ENCODE peak calls at places on chromosomes 5 and 9, in five cellular contexts. D is DND-41, G is psoas muscle, S is foreskin fibroblast, C is GM12865. E is an unnamed sample.

GRCh38 chr5:35197351-35197750 is 32.9 kb downstream of the PRLR start:
- DNase-seq in C (no peak), S (no peak), G (no peak), D (no peak), E (no peak)

GRCh38 chr5:171494452-171495121 is 75.1 kb downstream of the FGF18 start:
- DNase-seq in S (peak; percentile 91), D (no peak), C (no peak), G (peak; percentile 71), E (no peak)

GRCh38 chr9:3528466-3528865 is 2.7 kb upstream of the RFX3 start:
- DNase-seq in C (peak; percentile 91), G (no peak), D (peak; percentile 8), S (no peak), E (no peak)

GRCh38 chr9:3043369-3043768 is 199.5 kb upstream of the PUM3 start:
- DNase-seq in G (no peak), S (peak; percentile 34), D (no peak), C (no peak), E (no peak)

GRCh38 chr5:73774924-73775323 is 148.9 kb downstream of the ARHGEF28 start:
- DNase-seq in G (no peak), C (no peak), D (no peak), S (no peak), E (no peak)

GRCh38 chr5:3218096-3218495 is 377.5 kb upstream of the IRX1 start:
- DNase-seq in C (no peak), G (no peak), D (no peak), S (no peak), E (no peak)

GRCh38 chr5:31581498-31582099 is 49.5 kb downstream of the C5orf22 start:
- DNase-seq in D (no peak), C (peak; percentile 38), G (no peak), S (peak; percentile 61), E (no peak)

GRCh38 chr9:98807811-98808195 is 333 bp downstream of the GALNT12 start:
- DNase-seq in G (no peak), S (peak; percentile 50), C (no peak), D (no peak), E (no peak)

GRCh38 chr5:168798065-168799023 is 219.2 kb upstream of the PANK3 start:
- DNase-seq in C (no peak), D (peak; percentile 19), G (no peak), S (no peak), E (no peak)

GRCh38 chr9:35852267-35852815 is 17.9 kb downstream of the OR13J1 start:
- DNase-seq in G (no peak), D (no peak), C (no peak), S (no peak), E (no peak)

GRCh38 chr9:8366161-8366926 is 566.8 kb upstream of the DMAC1 start:
- DNase-seq in S (peak; percentile 80), C (no peak), G (no peak), D (no peak), E (no peak)

GRCh38 chr9:137772281-137772873 is 105.2 kb upstream of the CACNA1B start:
- DNase-seq in C (peak; percentile 37), G (no peak), D (no peak), S (no peak), E (peak; percentile 26)

GRCh38 chr5:135705941-135706340 is 127.2 kb upstream of the CXCL14 start:
- DNase-seq in D (no peak), S (no peak), C (no peak), G (no peak), E (no peak)

GRCh38 chr5:135707302-135707701 is 127.2 kb upstream of the SLC25A48 start:
- DNase-seq in D (no peak), G (no peak), S (no peak), C (no peak), E (no peak)

GRCh38 chr5:135705230-135705631 is 126.4 kb upstream of the CXCL14 start:
- DNase-seq in C (no peak), S (peak; percentile 25), G (no peak), D (no peak), E (no peak)

GRCh38 chr5:135706893-135707292 is 127.6 kb upstream of the SLC25A48 start:
- DNase-seq in G (no peak), D (no peak), S (no peak), C (no peak), E (no peak)

GRCh38 chr5:135706474-135706873 is 127.7 kb upstream of the CXCL14 start:
- DNase-seq in G (no peak), S (no peak), D (no peak), C (no peak), E (no peak)
- TF ChIP-seq CTCF in G (no peak), S (no peak), D (no peak), C (no peak), E (no peak)

GRCh38 chr5:180799902-180800801 is 2.5 kb downstream of the MGAT1 start:
- DNase-seq in C (no peak), D (no peak), S (peak; percentile 92), G (no peak), E (no peak)
- TF ChIP-seq CTCF in C (no peak), D (no peak), S (no peak), G (peak; percentile 11), E (no peak)

DNA sequence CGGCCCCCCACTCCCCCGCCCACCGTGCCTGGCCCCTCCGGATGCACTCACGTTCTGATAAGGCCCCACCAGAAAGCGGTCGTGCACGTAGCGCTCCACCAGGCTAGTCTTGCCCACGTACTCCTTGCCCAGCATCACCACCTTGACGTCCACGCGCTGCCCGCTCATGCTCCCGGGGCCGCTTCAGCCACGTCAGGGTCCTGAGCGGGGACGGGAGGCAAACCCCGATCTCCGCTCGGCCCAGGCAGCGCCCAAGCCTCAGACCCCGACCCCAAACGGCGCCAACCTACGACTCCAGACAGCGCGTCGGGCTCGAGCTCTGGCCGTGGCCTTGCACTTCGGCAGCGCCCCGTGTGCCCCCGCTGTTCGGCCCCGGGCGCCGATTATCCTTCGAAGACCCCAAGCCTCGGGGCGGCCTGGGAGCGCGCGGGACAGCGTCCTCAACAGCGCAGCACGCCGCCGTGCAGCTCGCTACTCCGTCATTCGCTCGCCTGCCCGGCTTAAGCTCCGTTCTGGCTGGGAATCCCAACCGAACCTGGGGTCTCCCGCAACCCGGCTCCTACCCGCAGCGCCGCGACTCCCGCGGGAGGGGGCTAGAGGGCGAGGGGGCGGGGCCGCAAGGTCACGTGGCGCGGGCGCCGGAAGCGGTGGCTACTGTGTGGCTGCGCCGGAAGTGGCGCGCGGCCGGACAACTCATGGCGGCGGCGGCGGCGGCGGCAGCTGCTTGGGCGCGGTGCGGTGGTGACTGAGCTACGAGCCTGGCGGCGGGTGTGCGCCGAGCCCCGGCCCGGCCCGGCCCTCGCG is at the start of the genes PRELID1 and RAB24:
- DNase-seq in G (peak; percentile 90), S (peak; percentile 95), C (peak; percentile 91), D (peak; percentile 89), E (peak; percentile 92)
- TF ChIP-seq CTCF in G (peak; percentile 23), S (peak; percentile 27), C (peak; percentile 43), D (peak; percentile 43), E (no peak)

DNA sequence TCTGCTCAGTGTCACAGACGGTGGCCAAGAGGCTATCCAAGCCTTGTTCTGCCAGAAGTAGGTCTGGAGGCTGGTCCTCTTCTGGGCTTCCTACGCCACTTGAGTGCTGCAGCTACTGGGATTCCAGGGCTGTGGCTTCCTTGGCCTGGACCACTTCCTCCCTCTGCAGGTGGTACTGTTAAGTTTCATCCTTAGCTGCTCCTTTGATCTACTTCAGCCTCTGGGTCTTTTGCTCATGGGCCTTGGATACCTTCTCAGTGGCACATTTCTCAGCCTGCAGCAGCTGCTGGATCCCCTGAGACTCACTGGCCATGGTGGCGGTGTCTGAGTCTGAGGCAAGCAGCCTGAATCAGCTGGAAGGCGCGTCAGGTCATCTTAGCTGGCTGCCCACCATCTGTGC is 10.3 kb downstream of the CNOT8 start:
- DNase-seq in D (peak; percentile 45), C (no peak), S (peak; percentile 50), G (no peak), E (no peak)
- TF ChIP-seq CTCF in D (peak; percentile 50), C (no peak), S (peak; percentile 8), G (no peak), E (no peak)

GRCh38 chr9:117073071-117073470 is 341.8 kb downstream of the ASTN2 start:
- DNase-seq in S (no peak), G (no peak), C (no peak), D (no peak), E (no peak)

GRCh38 chr9:117075636-117076035 is 339.2 kb downstream of the ASTN2 start:
- DNase-seq in G (no peak), C (no peak), S (no peak), D (no peak), E (no peak)

GRCh38 chr9:117074782-117075510 is 339.9 kb downstream of the ASTN2 start:
- DNase-seq in C (no peak), S (no peak), G (no peak), D (no peak), E (no peak)

GRCh38 chr9:117074337-117074662 is 340.6 kb downstream of the ASTN2 start:
- DNase-seq in G (no peak), D (no peak), C (no peak), S (no peak), E (no peak)

GRCh38 chr9:117073539-117074336 is 341.1 kb downstream of the ASTN2 start:
- DNase-seq in G (no peak), D (peak; percentile 5), C (peak; percentile 34), S (no peak), E (peak; percentile 68)
- TF ChIP-seq CTCF in G (peak; percentile 43), D (peak; percentile 47), C (peak; percentile 58), S (peak; percentile 40), E (peak; percentile 71)

GRCh38 chr5:98769256-98770157 is 4.0 kb upstream of the RGMB start:
- DNase-seq in C (peak; percentile 39), D (peak; percentile 33), S (peak; percentile 92), G (peak; percentile 35), E (peak; percentile 40)
- TF ChIP-seq CTCF in C (no peak), D (no peak), S (no peak), G (no peak), E (peak; percentile 62)

DNA sequence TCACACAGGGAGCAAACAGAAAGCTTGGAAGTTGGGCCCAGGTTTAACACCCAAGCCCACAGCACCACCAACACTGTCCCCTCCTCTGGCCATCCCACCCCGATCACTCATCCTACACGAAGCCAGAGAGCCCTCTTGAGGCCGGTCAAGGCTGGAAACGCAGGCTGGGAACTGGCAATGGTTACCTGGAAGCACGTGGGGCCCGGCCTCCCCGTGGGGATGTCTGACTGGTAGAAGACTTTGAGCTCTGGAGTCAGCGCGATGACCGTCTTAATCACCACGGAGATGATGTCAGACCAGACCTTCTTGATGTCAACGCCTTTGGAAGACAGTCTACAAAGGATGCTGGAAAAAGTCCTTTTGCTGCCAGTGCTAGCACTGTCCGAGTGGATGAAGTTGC is 104.1 kb downstream of the TTLL11 start:
- DNase-seq in G (no peak), S (peak; percentile 34), D (no peak), C (no peak), E (peak; percentile 42)
- TF ChIP-seq CTCF in G (no peak), S (peak; percentile 13), D (no peak), C (no peak), E (no peak)

E was measured in endothelial cell.